ENCODE peak calls at places on chromosomes 7 and 10, in four cellular contexts. A is CD8-positive, alpha-beta T cell; N is testis; L is uterus. M is an unnamed sample.

GRCh38 chr10:56662765-56663447 is 301.8 kb upstream of the ZWINT start:
- DNase-seq in A (no peak), N (no peak), L (no peak), M (no peak)

GRCh38 chr10:127293640-127294039 is 97.2 kb upstream of the INSYN2A start:
- DNase-seq in A (peak; percentile 50), N (no peak), L (no peak), M (peak; percentile 54)

GRCh38 chr10:63286340-63286739 is 153.2 kb downstream of the NRBF2 start:
- DNase-seq in A (no peak), N (no peak), L (no peak), M (no peak)

GRCh38 chr7:99041526-99041925 is 102.4 kb downstream of the SMURF1 start:
- DNase-seq in A (no peak), N (peak; percentile 18), L (no peak), M (no peak)

GRCh38 chr10:75398630-75399460 is 2.7 kb downstream of the ZNF503 start:
- DNase-seq in A (no peak), N (peak; percentile 32), L (peak; percentile 68), M (no peak)

GRCh38 chr7:92720604-92721350 is 115.6 kb downstream of the CDK6 start:
- DNase-seq in A (no peak), N (no peak), L (no peak), M (no peak)

GRCh38 chr10:114930320-114930719 is 7.7 kb upstream of the TRUB1 start:
- DNase-seq in A (no peak), N (no peak), L (no peak), M (no peak)

GRCh38 chr7:158102897-158103296 is 484.7 kb downstream of the PTPRN2 start:
- DNase-seq in A (no peak), N (no peak), L (no peak), M (no peak)

GRCh38 chr10:88840104-88840503 is 11.5 kb downstream of the ANKRD22 start:
- DNase-seq in A (no peak), N (no peak), L (no peak), M (no peak)

GRCh38 chr7:39130740-39131538 is 153.2 kb downstream of the POU6F2 start:
- DNase-seq in A (no peak), N (peak; percentile 22), L (no peak), M (no peak)

GRCh38 chr10:117373848-117374505 is 1.3 kb downstream of the PDZD8 start:
- DNase-seq in A (peak; percentile 42), N (peak; percentile 39), L (peak; percentile 38), M (peak; percentile 52)

GRCh38 chr10:91163709-91164474 is 56.6 kb upstream of the PCGF5 start:
- DNase-seq in A (peak; percentile 72), N (peak; percentile 45), L (peak; percentile 77), M (no peak)

GRCh38 chr7:98879198-98879988 is 1.1 kb downstream of the TRRAP start:
- DNase-seq in A (peak; percentile 70), N (peak; percentile 62), L (no peak), M (peak; percentile 56)

GRCh38 chr10:11449761-11450160 is 161.7 kb downstream of the USP6NL start:
- DNase-seq in A (no peak), N (no peak), L (no peak), M (no peak)

GRCh38 chr7:116305485-116306408 is 95.4 kb downstream of the TES start:
- DNase-seq in A (no peak), N (no peak), L (no peak), M (no peak)

GRCh38 chr7:66267249-66267648 is 62.1 kb downstream of the TPST1 start:
- DNase-seq in A (no peak), N (peak; percentile 74), L (peak; percentile 88), M (no peak)

GRCh38 chr7:27605689-27606269 is 56.9 kb downstream of the HIBADH start:
- DNase-seq in A (no peak), N (no peak), L (no peak), M (peak; percentile 22)

GRCh38 chr10:72550239-72550638 is 75.6 kb downstream of the MICU1 start:
- DNase-seq in A (no peak), N (no peak), L (no peak), M (no peak)

GRCh38 chr10:25697412-25697811 is 236.6 kb upstream of the MYO3A start:
- DNase-seq in A (no peak), N (no peak), L (no peak), M (no peak)

GRCh38 chr10:25696013-25696708 is 237.9 kb upstream of the MYO3A start:
- DNase-seq in A (no peak), N (no peak), L (no peak), M (no peak)

GRCh38 chr10:25695586-25695985 is 238.4 kb upstream of the MYO3A start:
- DNase-seq in A (no peak), N (no peak), L (no peak), M (no peak)

GRCh38 chr10:25694976-25695375 is 239.1 kb upstream of the MYO3A start:
- DNase-seq in A (no peak), N (no peak), L (no peak), M (no peak)

GRCh38 chr10:25694206-25694933 is 239.7 kb upstream of the MYO3A start:
- DNase-seq in A (no peak), N (no peak), L (no peak), M (no peak)
- H3K4me3 ChIP-seq in A (no peak overlapping the region), N (no peak overlapping the region), L (no peak overlapping the region), M (no peak overlapping the region)

DNA sequence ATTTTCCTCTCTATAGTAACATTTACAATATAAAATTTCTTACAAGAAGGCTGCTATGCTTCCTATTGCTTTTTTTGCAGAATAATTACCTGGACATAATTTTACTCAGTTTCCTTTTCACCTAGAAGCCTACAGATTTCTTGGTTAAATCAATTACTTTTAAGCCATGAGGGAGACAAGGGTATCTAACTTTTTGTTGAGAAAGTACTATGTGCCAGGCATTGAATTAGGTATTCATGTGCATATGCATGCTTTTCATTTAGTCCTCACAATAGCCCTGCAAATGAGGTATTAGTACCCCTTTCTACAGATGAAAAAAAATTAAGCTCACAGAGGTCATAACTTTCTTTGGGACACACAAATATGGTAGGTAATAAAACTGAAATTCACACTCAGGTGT is 16.4 kb downstream of the PCGF6 start:
- DNase-seq in A (no peak), N (no peak), L (no peak), M (no peak)
- H3K27me3 ChIP-seq in A (no peaks in the 10 kb centered on the region), N (no peaks in the 10 kb centered on the region), L (no peaks in the 10 kb centered on the region), M (no peaks in the 10 kb centered on the region)

DNA sequence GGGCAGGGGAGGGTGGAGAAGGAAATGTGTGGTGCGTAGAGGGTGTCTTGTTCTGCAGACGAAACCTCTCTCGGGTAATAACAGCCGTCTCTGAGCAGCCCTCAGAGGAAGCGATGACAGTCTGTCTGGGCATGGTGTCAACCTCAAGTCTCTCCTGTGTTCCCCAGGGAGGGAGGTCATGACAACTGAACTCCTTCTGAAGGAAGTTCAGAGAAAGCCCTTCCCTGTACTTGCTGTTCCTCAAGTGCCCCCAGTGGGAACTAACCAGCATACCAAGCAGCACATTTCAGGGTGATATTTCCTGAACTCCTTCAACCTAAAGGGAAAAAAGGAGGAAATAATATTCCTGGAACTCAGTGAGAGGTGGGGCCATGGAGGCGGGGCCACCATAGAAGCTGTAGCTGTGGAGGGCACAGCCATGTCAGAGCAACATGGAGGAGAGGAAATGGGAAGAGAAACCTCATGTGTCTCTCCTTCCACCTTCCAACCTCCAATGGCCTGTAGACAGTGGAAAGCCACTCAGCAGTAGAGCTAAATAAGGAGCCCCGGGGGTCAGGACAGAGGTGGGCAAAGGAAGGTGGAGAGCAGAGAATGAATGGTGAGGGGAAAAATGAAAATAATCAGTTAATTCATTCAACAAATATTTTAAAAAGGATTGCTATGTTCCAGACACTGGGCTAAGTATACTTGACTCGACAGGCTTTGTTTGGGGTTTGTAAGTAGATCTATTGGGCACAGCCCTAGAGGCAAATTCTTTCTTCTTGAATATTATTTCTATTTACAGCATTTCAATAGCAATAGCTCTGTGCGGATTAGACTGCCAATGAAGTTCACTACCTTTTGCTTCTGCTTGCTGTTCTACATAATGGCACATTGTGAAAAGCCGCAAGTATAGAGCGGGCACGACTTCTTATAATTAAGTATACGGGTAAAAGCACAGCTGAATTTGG is 61.0 kb upstream of the AOAH start:
- DNase-seq in A (peak; percentile 71), N (peak; percentile 28), L (peak; percentile 37), M (peak; percentile 65)
- H3K4me1 ChIP-seq in A (peaks cover 84% of the 10 kb centered on the region), N (no peaks in the 10 kb centered on the region), L (no peaks in the 10 kb centered on the region), M (peaks cover 54% of the 10 kb centered on the region)

DNA sequence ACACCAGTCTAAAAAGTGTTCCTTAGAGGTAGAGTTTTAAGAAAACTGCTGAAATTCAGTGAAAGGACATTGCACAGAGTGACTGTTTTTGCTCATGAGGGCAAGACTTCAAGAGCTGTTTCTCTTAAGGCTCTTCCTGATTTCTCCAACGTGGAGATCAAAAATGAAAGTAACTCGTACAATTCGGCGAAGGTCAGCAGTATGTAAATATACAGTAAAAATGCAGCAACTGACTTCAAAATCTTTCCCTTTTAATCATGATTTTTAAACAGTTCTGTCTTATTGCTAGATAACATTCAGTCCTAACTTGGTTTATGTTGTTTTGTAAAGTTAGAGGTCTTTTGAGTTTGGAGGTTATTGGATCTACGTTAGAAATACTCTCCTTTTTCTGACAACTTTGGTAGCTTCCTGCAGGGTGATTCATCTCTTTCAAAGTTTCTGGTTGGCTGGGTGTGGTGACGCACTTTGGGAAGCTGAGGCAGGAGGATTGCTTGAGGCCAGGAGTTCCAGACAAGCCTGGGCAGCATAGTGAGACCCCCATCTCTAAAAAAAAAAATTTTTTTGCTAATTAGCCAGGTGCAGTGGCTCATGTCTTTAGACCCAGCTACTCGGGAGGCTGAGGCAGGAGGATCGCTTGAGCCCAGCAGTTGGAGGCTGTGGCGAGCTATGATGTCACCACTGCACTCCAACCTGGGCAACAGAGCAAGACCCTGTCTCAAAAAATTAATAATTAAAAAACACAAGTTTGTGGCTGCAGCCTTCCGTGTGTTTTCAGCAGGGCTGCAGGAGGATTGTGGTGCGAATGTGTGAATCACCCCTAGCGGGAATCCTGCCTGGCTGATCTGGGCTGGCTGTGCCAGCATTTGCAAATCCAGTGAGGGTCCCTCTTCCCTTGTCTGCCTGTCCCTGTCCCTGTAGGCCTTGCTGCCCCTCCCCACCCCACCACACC is 29.2 kb upstream of the AP5Z1 start:
- DNase-seq in A (peak; percentile 35), N (no peak), L (no peak), M (no peak)
- H3K4me3 ChIP-seq in A (peak overlapping the region; percentile 64), N (no peak overlapping the region), L (peak overlapping the region; percentile 20), M (peak overlapping the region; percentile 94)

GRCh38 chr10:122328676-122329075 is 45.8 kb upstream of the PLEKHA1 start:
- DNase-seq in A (no peak), N (no peak), L (no peak), M (no peak)

GRCh38 chr10:122331100-122331499 is 43.4 kb upstream of the PLEKHA1 start:
- DNase-seq in A (no peak), N (no peak), L (no peak), M (no peak)

GRCh38 chr10:122329416-122329815 is 45.1 kb upstream of the PLEKHA1 start:
- DNase-seq in A (no peak), N (no peak), L (no peak), M (no peak)

GRCh38 chr10:122333037-122333436 is 41.5 kb upstream of the PLEKHA1 start:
- DNase-seq in A (no peak), N (no peak), L (no peak), M (no peak)

GRCh38 chr10:122331615-122332446 is 42.7 kb upstream of the PLEKHA1 start:
- DNase-seq in A (no peak), N (no peak), L (no peak), M (no peak)
- H3K27me3 ChIP-seq in A (no peaks in the 10 kb centered on the region), N (no peaks in the 10 kb centered on the region), L (no peaks in the 10 kb centered on the region), M (peaks cover 5% of the 10 kb centered on the region)

M was measured in CD4-positive, CD25-positive, alpha-beta regulatory T cell.